ENCODE peak calls at places on chromosomes 16 and 17, in five cellular contexts. R is mesenchymal stem cell, X is fibroblast of lung, O is K562, I is GM23338. C is an unnamed sample.

GRCh38 chr17:37430051-37430591 is 23.4 kb downstream of the TADA2A start:
- DNase-seq in R (peak; percentile 46), X (peak; percentile 59), O (peak; percentile 22), I (no peak), C (no peak)

GRCh38 chr16:31451681-31452351 is 7.5 kb upstream of the ARMC5 start:
- DNase-seq in R (peak; percentile 84), X (peak; percentile 72), O (peak; percentile 69), I (peak; percentile 85), C (peak; percentile 21)

GRCh38 chr17:58822148-58823050 is 66.7 kb downstream of the PPM1E start:
- DNase-seq in R (no peak), X (peak; percentile 5), O (no peak), I (no peak), C (no peak)

GRCh38 chr16:58509256-58510096 is 5.8 kb upstream of the SETD6 start:
- DNase-seq in R (no peak), X (no peak), O (no peak), I (no peak), C (no peak)

GRCh38 chr16:75385507-75386152 is 47.7 kb downstream of the CFDP1 start:
- DNase-seq in R (peak; percentile 84), X (peak; percentile 94), O (peak; percentile 51), I (peak; percentile 79), C (peak; percentile 34)

GRCh38 chr17:73192219-73192893 is 499 bp upstream of the COG1 start:
- DNase-seq in R (peak; percentile 78), X (peak; percentile 65), O (peak; percentile 76), I (peak; percentile 76), C (peak; percentile 68)

GRCh38 chr16:68668266-68668665 is 23.2 kb downstream of the CDH3 start:
- DNase-seq in R (no peak), X (no peak), O (no peak), I (no peak), C (peak; percentile 62)

GRCh38 chr16:89586853-89587252 is 11.3 kb downstream of the CPNE7 start:
- DNase-seq in R (no peak), X (peak; percentile 52), O (peak; percentile 89), I (no peak), C (no peak)

GRCh38 chr17:38551121-38551520 is 54.6 kb downstream of the SRCIN1 start:
- DNase-seq in R (no peak), X (no peak), O (no peak), I (no peak), C (no peak)

GRCh38 chr17:47239663-47240374 is 13.8 kb upstream of the ITGB3 start:
- DNase-seq in R (peak; percentile 98), X (peak; percentile 93), O (peak; percentile 72), I (no peak), C (peak; percentile 52)

GRCh38 chr17:33667671-33668070 is 374.6 kb upstream of the ASIC2 start:
- DNase-seq in R (no peak), X (no peak), O (peak; percentile 17), I (no peak), C (no peak)

GRCh38 chr17:30332057-30332542 is 1.8 kb downstream of the TMIGD1 start:
- DNase-seq in R (peak; percentile 84), X (peak; percentile 73), O (no peak), I (no peak), C (peak; percentile 81)

GRCh38 chr16:62225675-62226074 is 189.4 kb upstream of the CDH8 start:
- DNase-seq in R (peak; percentile 88), X (no peak), O (peak; percentile 20), I (peak; percentile 94), C (peak; percentile 93)

GRCh38 chr17:76734080-76734840 is 2.9 kb downstream of the SRSF2 start:
- DNase-seq in R (peak; percentile 60), X (peak; percentile 44), O (no peak), I (no peak), C (no peak)

GRCh38 chr16:51951668-51952298 is 595.2 kb downstream of the TOX3 start:
- DNase-seq in R (no peak), X (peak; percentile 26), O (no peak), I (peak; percentile 64), C (no peak)

GRCh38 chr16:22206847-22207714 is 1.0 kb downstream of the EEF2K start:
- DNase-seq in R (peak; percentile 57), X (peak; percentile 69), O (peak; percentile 58), I (peak; percentile 82), C (peak; percentile 19)

GRCh38 chr16:22206013-22206846 is at the start of gene EEF2K:
- DNase-seq in R (peak; percentile 95), X (peak; percentile 96), O (peak; percentile 96), I (peak; percentile 97), C (peak; percentile 94)

GRCh38 chr16:22210285-22210684 is 4.2 kb downstream of the EEF2K start:
- DNase-seq in R (no peak), X (no peak), O (no peak), I (no peak), C (peak; percentile 10)

GRCh38 chr16:22205577-22206012 is 483 bp upstream of the EEF2K start:
- DNase-seq in R (no peak), X (no peak), O (no peak), I (no peak), C (no peak)

DNA sequence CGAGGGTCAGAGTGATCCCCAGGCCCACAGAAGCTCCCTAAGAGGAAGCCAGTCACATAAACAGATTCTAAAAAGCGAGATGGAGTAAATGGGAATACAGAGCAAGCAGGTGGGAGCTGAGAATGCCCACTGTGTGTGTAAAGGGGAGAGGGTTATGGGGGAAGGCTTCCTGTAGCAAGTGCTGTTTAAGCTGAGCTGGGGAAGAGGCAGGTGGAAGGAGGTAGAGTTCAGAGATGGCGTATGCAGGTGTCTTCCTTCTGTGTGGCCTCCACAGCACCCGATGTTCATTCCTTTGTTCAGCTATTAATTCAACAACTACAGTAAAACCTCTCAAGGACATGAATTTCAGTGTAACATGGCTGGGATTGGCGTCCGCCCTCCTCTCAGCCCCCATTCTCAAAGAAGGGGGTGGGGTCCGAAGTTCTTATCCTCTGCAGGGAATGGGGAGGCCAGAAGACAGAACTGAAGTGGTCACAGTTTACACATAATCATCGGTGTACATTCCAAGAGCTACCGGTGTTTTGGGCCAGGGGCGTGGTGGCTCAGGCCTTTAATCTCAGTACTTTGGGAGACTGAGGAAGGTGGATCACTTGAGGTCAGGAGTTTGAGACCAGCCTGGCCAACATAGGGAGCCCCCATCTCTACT is 1.8 kb downstream of the EEF2K start:
- DNase-seq in R (no peak), X (no peak), O (peak; percentile 28), I (no peak), C (no peak)
- H3K27ac ChIP-seq in R (no peak overlapping the region), X (peak overlapping the region; percentile 80), O (peak overlapping the region; percentile 70), I (no peak overlapping the region), C (no peak overlapping the region)

DNA sequence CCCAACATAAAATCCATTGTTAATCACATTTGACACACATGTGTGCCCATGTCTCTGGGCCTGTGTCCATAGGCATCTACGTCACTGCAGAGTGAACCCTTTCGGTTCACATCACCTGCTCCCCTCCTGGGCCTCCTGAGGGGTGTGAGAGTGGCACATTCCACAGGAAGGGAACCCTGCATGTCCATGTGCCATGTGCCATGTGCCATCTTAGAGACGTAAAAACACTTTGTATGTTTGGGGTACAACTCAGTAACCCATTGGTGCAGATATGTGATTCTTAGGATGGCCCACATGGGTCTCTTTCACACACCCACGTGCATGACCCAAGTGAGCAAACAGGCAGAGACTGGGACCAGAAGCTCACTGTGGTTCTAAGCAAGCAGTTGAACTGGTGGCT is 427.4 kb downstream of the MAF start:
- DNase-seq in R (no peak), X (no peak), O (no peak), I (no peak), C (no peak)
- H2AFZ ChIP-seq in R (no peak overlapping the region), X (no peak overlapping the region), O (no peak overlapping the region), I (no peak overlapping the region), C (no peak overlapping the region)

GRCh38 chr17:63117431-63117830 is 151.4 kb downstream of the TANC2 start:
- DNase-seq in R (no peak), X (no peak), O (peak; percentile 6), I (no peak), C (no peak)
- H3K4me2 ChIP-seq in R (no peak overlapping the region), X (no peak overlapping the region), O (no peak overlapping the region), I (no peak overlapping the region), C (no peak overlapping the region)

GRCh38 chr17:7444682-7445010 is 215 bp upstream of the CHRNB1 start:
- DNase-seq in R (no peak), X (no peak), O (no peak), I (no peak), C (no peak)
- H3K27ac ChIP-seq in R (no peak overlapping the region), X (no peak overlapping the region), O (no peak overlapping the region), I (no peak overlapping the region), C (no peak overlapping the region)

GRCh38 chr17:17628388-17629008 is 37.0 kb upstream of the PEMT start:
- DNase-seq in R (no peak), X (no peak), O (no peak), I (no peak), C (peak; percentile 67)
- H2AFZ ChIP-seq in R (no peak overlapping the region), X (no peak overlapping the region), O (no peak overlapping the region), I (peak overlapping the region; percentile 78), C (peak overlapping the region; percentile 72)

DNA sequence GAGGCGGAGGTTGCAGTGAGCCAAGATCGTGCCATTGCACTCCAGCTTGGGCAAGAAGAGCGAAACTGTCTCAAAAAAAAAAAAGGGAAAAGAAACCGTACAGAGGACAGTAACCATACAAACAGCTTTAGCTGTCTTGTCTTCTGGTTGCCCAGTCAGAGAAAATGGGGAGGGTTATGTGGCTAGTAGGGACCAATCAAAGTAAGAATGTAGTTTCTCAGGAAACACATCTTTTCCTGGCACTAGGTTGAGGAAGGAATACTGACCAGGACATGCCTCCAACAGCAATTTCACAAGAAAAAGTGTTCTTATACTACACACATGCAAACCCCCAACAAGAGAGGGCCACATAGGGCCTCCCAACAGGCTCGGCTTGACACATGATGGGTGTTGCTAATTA is 2.1 kb downstream of the MIF4GD start:
- DNase-seq in R (no peak), X (no peak), O (no peak), I (no peak), C (no peak)
- H3K4me2 ChIP-seq in R (no peak overlapping the region), X (no peak overlapping the region), O (no peak overlapping the region), I (no peak overlapping the region), C (no peak overlapping the region)

C was measured in MM.1S.